ENCODE peak calls at places on chromosomes 13 and 19, in nine cellular contexts. E is NB4; K is CD8-positive, alpha-beta memory T cell; F is heart right ventricle; R is effector memory CD4-positive, alpha-beta T cell; I is skeletal muscle cell; V is dorsolateral prefrontal cortex; A is psoas muscle; S is adrenal gland. B is an unnamed sample.

GRCh38 chr19:41328818-41329220 is 18.8 kb downstream of the CCDC97 start:
- DNase-seq in E (peak), K (no peak), F (no peak), R (no peak), I (no peak), V (no peak), A (no peak), S (no peak), B (no peak)

GRCh38 chr19:4556574-4557185 is 2.8 kb downstream of the SEMA6B start:
- DNase-seq in E (peak), K (no peak), F (no peak), R (no peak), I (no peak), V (no peak), A (no peak), S (no peak), B (no peak)

GRCh38 chr13:27788271-27788670 is 4.0 kb upstream of the GSX1 start:
- DNase-seq in E (no peak), K (no peak), F (no peak), R (no peak), I (no peak), V (no peak), A (no peak), S (no peak), B (no peak)

GRCh38 chr19:35712910-35713845 is 4.6 kb upstream of the KMT2B start:
- DNase-seq in E (no peak), K (no peak), F (no peak), R (no peak), I (no peak), V (no peak), A (no peak), S (no peak), B (no peak)

GRCh38 chr19:48969276-48970138 is 4.4 kb downstream of the FTL start:
- DNase-seq in E (peak), K (no peak), F (no peak), R (no peak), I (no peak), V (no peak), A (no peak), S (no peak), B (no peak)

GRCh38 chr19:46886546-46887239 is 25.9 kb downstream of the ARHGAP35 start:
- DNase-seq in E (no peak), K (no peak), F (no peak), R (no peak), I (no peak), V (no peak), A (no peak), S (no peak), B (no peak)

GRCh38 chr13:43905435-43906031 is 25.8 kb downstream of the LACC1 start:
- DNase-seq in E (peak), K (no peak), F (no peak), R (no peak), I (no peak), V (no peak), A (no peak), S (peak), B (peak)

GRCh38 chr19:45331411-45331810 is 8.7 kb upstream of the CKM start:
- DNase-seq in E (no peak), K (no peak), F (no peak), R (no peak), I (no peak), V (no peak), A (no peak), S (no peak), B (no peak)

GRCh38 chr19:42540071-42540553 is 11.8 kb upstream of the CEACAM1 start:
- DNase-seq in E (no peak), K (no peak), F (no peak), R (no peak), I (no peak), V (peak), A (no peak), S (peak), B (no peak)

GRCh38 chr13:110885516-110885915 is 29.4 kb downstream of the ANKRD10 start:
- DNase-seq in E (no peak), K (no peak), F (no peak), R (no peak), I (no peak), V (no peak), A (no peak), S (no peak), B (no peak)

GRCh38 chr13:105848494-105848893 is 687.0 kb downstream of the EFNB2 start:
- DNase-seq in E (no peak), K (no peak), F (no peak), R (no peak), I (no peak), V (no peak), A (no peak), S (no peak), B (no peak)

GRCh38 chr19:45468159-45468651 is 409 bp downstream of the FOSB start:
- DNase-seq in E (peak), K (no peak), F (no peak), R (no peak), I (no peak), V (no peak), A (peak), S (peak), B (peak)

GRCh38 chr13:27006519-27007161 is 165.0 kb downstream of the USP12 start:
- DNase-seq in E (peak), K (no peak), F (no peak), R (no peak), I (no peak), V (peak), A (no peak), S (no peak), B (no peak)

GRCh38 chr13:109846185-109846584 is 59.8 kb upstream of the IRS2 start:
- DNase-seq in E (no peak), K (no peak), F (no peak), R (no peak), I (no peak), V (no peak), A (no peak), S (no peak), B (no peak)

GRCh38 chr13:98482476-98483444 is 94.1 kb downstream of the STK24 start:
- DNase-seq in E (peak), K (no peak), F (peak), R (no peak), I (peak), V (no peak), A (peak), S (peak), B (no peak)

GRCh38 chr19:55391702-55392615 is 6.2 kb downstream of the RPL28 start:
- DNase-seq in E (no peak), K (no peak), F (no peak), R (no peak), I (no peak), V (no peak), A (no peak), S (no peak), B (no peak)

GRCh38 chr19:19510432-19510831 is 4.9 kb downstream of the TSSK6 start:
- DNase-seq in E (no peak), K (no peak), F (no peak), R (no peak), I (no peak), V (no peak), A (no peak), S (no peak), B (no peak)

GRCh38 chr13:96533408-96533807 is 443.5 kb downstream of the HS6ST3 start:
- DNase-seq in E (no peak), K (no peak), F (no peak), R (no peak), I (no peak), V (no peak), A (no peak), S (no peak), B (no peak)

GRCh38 chr19:50964266-50964665 is 5.1 kb downstream of the KLK6 start:
- DNase-seq in E (no peak), K (no peak), F (no peak), R (no peak), I (no peak), V (no peak), A (no peak), S (no peak), B (no peak)

GRCh38 chr19:45215391-45216191 is 29.6 kb downstream of the EXOC3L2 start:
- DNase-seq in E (no peak), K (no peak), F (peak), R (no peak), I (no peak), V (no peak), A (no peak), S (peak), B (no peak)

GRCh38 chr19:19134687-19135158 is 3.6 kb downstream of the TMEM161A start:
- DNase-seq in E (peak), K (no peak), F (no peak), R (no peak), I (no peak), V (no peak), A (peak), S (no peak), B (peak)

GRCh38 chr19:45104658-45105384 is 11.8 kb downstream of the PPP1R37 start:
- DNase-seq in E (no peak), K (no peak), F (no peak), R (no peak), I (no peak), V (no peak), A (no peak), S (no peak), B (peak)

GRCh38 chr13:43783820-43784219 is 3.0 kb downstream of the ENOX1 start:
- DNase-seq in E (no peak), K (no peak), F (no peak), R (no peak), I (no peak), V (no peak), A (no peak), S (no peak), B (no peak)

GRCh38 chr19:33530261-33530660 is 8.7 kb upstream of the PEPD start:
- DNase-seq in E (no peak), K (no peak), F (no peak), R (no peak), I (no peak), V (no peak), A (no peak), S (no peak), B (no peak)

GRCh38 chr13:50030315-50030714 is 15.1 kb downstream of the KCNRG start:
- DNase-seq in E (no peak), K (no peak), F (no peak), R (no peak), I (no peak), V (no peak), A (no peak), S (no peak), B (no peak)

GRCh38 chr19:19297759-19298158 is 22.6 kb downstream of the SUGP1 start:
- DNase-seq in E (no peak), K (no peak), F (no peak), R (no peak), I (no peak), V (no peak), A (no peak), S (no peak), B (no peak)

GRCh38 chr13:89740994-89741678 is 1606.4 kb upstream of the MIR17HG start:
- DNase-seq in E (no peak), K (no peak), F (no peak), R (no peak), I (no peak), V (no peak), A (no peak), S (no peak), B (no peak)

GRCh38 chr19:58513694-58514563 is 2.1 kb upstream of the SLC27A5 start:
- DNase-seq in E (peak), K (peak), F (peak), R (peak), I (peak), V (peak), A (peak), S (peak), B (peak)
- H3K4me3 ChIP-seq in E (peak), K (peak), F (peak), R (no peak), I (peak), V (peak), A (peak), S (peak), B (peak)

DNA sequence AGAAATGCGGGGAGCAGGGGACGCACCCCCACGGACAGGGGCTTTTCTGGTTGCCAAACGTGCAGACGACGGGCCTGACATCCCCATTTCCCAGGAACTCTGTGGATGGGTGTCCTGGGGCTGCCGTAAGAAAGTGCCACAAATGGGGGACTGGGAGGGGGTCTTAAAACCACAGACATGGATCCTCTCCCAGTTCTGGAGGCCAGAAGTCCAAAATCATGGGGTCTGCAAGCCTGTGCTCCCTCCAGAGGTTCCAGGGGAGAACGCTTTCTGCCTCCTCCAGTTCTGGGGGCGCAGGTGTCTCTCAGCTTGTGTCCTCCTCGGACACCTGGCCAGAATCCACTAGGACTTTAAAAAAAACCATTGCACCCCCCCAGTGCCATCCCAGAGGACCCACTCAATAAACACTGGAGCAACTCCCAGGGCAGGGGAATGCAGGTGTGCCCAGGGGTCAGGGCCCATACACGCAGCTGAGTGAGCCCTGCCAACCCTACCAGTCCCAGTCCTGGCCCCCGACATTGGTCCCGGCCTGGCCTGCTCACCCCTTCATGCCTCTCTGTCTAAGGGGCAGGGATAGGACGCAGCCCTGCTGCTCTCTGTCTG is 103.9 kb downstream of the GADD45B start:
- DNase-seq in E (no peak), K (no peak), F (no peak), R (no peak), I (no peak), V (no peak), A (no peak), S (no peak), B (no peak)
- H3K4me3 ChIP-seq in E (no peak), K (no peak), F (peak), R (no peak), I (peak), V (peak), A (peak), S (peak), B (peak)

DNA sequence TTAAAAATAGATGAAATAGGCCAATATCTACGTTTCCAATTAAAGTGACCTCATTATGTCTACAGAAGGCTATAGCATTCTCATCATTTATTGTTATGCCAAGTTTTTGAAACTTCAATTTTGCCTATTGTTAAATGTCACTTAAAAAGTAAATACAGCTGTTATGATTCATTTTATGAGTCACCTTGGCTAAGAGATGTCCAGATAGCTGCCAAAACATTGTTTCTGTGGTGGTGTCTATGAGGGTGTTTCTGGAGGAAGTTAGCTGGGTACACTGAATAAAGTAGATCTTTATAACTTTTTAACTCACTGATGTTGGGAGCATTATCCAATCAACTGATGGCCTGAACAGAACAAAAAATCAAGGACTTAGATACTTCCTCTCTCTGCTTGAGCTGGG is 1209.7 kb upstream of the PCDH9 start:
- DNase-seq in E (peak), K (no peak), F (no peak), R (no peak), I (peak), V (no peak), A (no peak), S (no peak), B (no peak)
- H3K4me3 ChIP-seq in E (no peak), K (no peak), F (no peak), R (no peak), I (no peak), V (no peak), A (no peak), S (no peak), B (no peak)

GRCh38 chr19:13298565-13299481 is 148.6 kb downstream of the IER2 start:
- DNase-seq in E (no peak), K (no peak), F (no peak), R (no peak), I (no peak), V (no peak), A (no peak), S (no peak), B (no peak)
- H3K4me3 ChIP-seq in E (no peak), K (no peak), F (peak), R (no peak), I (peak), V (peak), A (peak), S (no peak), B (no peak)

B was measured in naive thymus-derived CD4-positive, alpha-beta T cell.